ENCODE peak calls at places on chromosome 19, in four cellular contexts. One of them, this sample, is unnamed.

GRCh38 chr19:12796146-12797071 is 5.1 kb downstream of the JUNB start:
- DNase-seq in K562: peak; percentile 51
- DNase-seq in HepG2: peak; percentile 68
- DNase-seq in GM12878: no peak
- DNase-seq in this sample: peak; percentile 63

GRCh38 chr19:45824041-45824471 is 8.9 kb upstream of the RSPH6A start:
- DNase-seq in K562: no peak
- DNase-seq in HepG2: no peak
- DNase-seq in GM12878: no peak
- DNase-seq in this sample: no peak

GRCh38 chr19:41456342-41456918 is 13.5 kb downstream of the ERICH4 start:
- DNase-seq in K562: no peak
- DNase-seq in HepG2: no peak
- DNase-seq in GM12878: no peak
- DNase-seq in this sample: no peak

GRCh38 chr19:53103141-53103902 is at the start of gene ZNF160:
- DNase-seq in K562: peak; percentile 100
- DNase-seq in HepG2: peak; percentile 80
- DNase-seq in GM12878: peak; percentile 89
- DNase-seq in this sample: peak; percentile 75

GRCh38 chr19:18312021-18312534 is 10.8 kb downstream of the LSM4 start:
- DNase-seq in K562: no peak
- DNase-seq in HepG2: no peak
- DNase-seq in GM12878: no peak
- DNase-seq in this sample: no peak

GRCh38 chr19:18999016-18999758 is 34.1 kb downstream of the SUGP2 start:
- DNase-seq in K562: no peak
- DNase-seq in HepG2: no peak
- DNase-seq in GM12878: no peak
- DNase-seq in this sample: no peak

GRCh38 chr19:40549007-40549708 is 27.5 kb upstream of the SHKBP1 start:
- DNase-seq in K562: peak; percentile 85
- DNase-seq in HepG2: peak; percentile 49
- DNase-seq in GM12878: no peak
- DNase-seq in this sample: peak; percentile 91

GRCh38 chr19:45440873-45441654 is 17.3 kb upstream of the ERCC1 start:
- DNase-seq in K562: peak; percentile 53
- DNase-seq in HepG2: no peak
- DNase-seq in GM12878: no peak
- DNase-seq in this sample: no peak

GRCh38 chr19:52689804-52690394 is 44.9 kb downstream of the ZNF611 start:
- DNase-seq in K562: peak; percentile 45
- DNase-seq in HepG2: no peak
- DNase-seq in GM12878: no peak
- DNase-seq in this sample: peak; percentile 6

GRCh38 chr19:55460670-55461258 is 678 bp downstream of the ISOC2 start:
- DNase-seq in K562: peak; percentile 87
- DNase-seq in HepG2: peak; percentile 84
- DNase-seq in GM12878: no peak
- DNase-seq in this sample: peak; percentile 71

GRCh38 chr19:1815605-1816529 is 3.8 kb upstream of the ATP8B3 start:
- DNase-seq in K562: no peak
- DNase-seq in HepG2: no peak
- DNase-seq in GM12878: no peak
- DNase-seq in this sample: no peak

GRCh38 chr19:30335306-30335886 is 36.8 kb upstream of the ZNF536 start:
- DNase-seq in K562: no peak
- DNase-seq in HepG2: no peak
- DNase-seq in GM12878: no peak
- DNase-seq in this sample: no peak

GRCh38 chr19:33098023-33098652 is 17.2 kb downstream of the GPATCH1 start:
- DNase-seq in K562: peak; percentile 5
- DNase-seq in HepG2: peak; percentile 76
- DNase-seq in GM12878: no peak
- DNase-seq in this sample: no peak

GRCh38 chr19:43618921-43619261 is 538 bp downstream of the ZNF428 start:
- DNase-seq in K562: no peak
- DNase-seq in HepG2: peak; percentile 79
- DNase-seq in GM12878: peak; percentile 30
- DNase-seq in this sample: peak; percentile 62

GRCh38 chr19:6272411-6272791 is 7.4 kb downstream of the MLLT1 start:
- DNase-seq in K562: peak; percentile 48
- DNase-seq in HepG2: no peak
- DNase-seq in GM12878: no peak
- DNase-seq in this sample: no peak

GRCh38 chr19:49361438-49362047 is 673 bp downstream of the TEAD2 start:
- DNase-seq in K562: peak; percentile 91
- DNase-seq in HepG2: peak; percentile 70
- DNase-seq in GM12878: no peak
- DNase-seq in this sample: peak; percentile 69

GRCh38 chr19:5057860-5058259 is 88.9 kb downstream of the KDM4B start:
- DNase-seq in K562: peak; percentile 76
- DNase-seq in HepG2: no peak
- DNase-seq in GM12878: no peak
- DNase-seq in this sample: peak; percentile 39

GRCh38 chr19:54162241-54162805 is 2.8 kb upstream of the LENG1 start:
- DNase-seq in K562: peak; percentile 87
- DNase-seq in HepG2: no peak
- DNase-seq in GM12878: no peak
- DNase-seq in this sample: peak; percentile 75

GRCh38 chr19:4993683-4994082 is 24.8 kb downstream of the KDM4B start:
- DNase-seq in K562: no peak
- DNase-seq in HepG2: no peak
- DNase-seq in GM12878: no peak
- DNase-seq in this sample: no peak

GRCh38 chr19:46861691-46862503 is 1.1 kb downstream of the ARHGAP35 start:
- DNase-seq in K562: no peak
- DNase-seq in HepG2: no peak
- DNase-seq in GM12878: no peak
- DNase-seq in this sample: no peak

GRCh38 chr19:1605236-1606137 is at the start of gene UQCR11:
- DNase-seq in K562: peak; percentile 97
- DNase-seq in HepG2: peak; percentile 94
- DNase-seq in GM12878: peak; percentile 80
- DNase-seq in this sample: peak; percentile 96

GRCh38 chr19:374183-374885 is 29.7 kb upstream of the MIER2 start:
- DNase-seq in K562: peak; percentile 61
- DNase-seq in HepG2: no peak
- DNase-seq in GM12878: no peak
- DNase-seq in this sample: no peak

GRCh38 chr19:3285647-3286176 is 61.3 kb downstream of the CELF5 start:
- DNase-seq in K562: peak; percentile 98
- DNase-seq in HepG2: peak; percentile 59
- DNase-seq in GM12878: no peak
- DNase-seq in this sample: no peak

GRCh38 chr19:2327773-2328400 is 499 bp downstream of the LSM7 start:
- DNase-seq in K562: no peak
- DNase-seq in HepG2: peak; percentile 32
- DNase-seq in GM12878: peak; percentile 86
- DNase-seq in this sample: no peak

GRCh38 chr19:11069451-11070009 is 19.7 kb upstream of the LDLR start:
- DNase-seq in K562: no peak
- DNase-seq in HepG2: no peak
- DNase-seq in GM12878: no peak
- DNase-seq in this sample: no peak

GRCh38 chr19:4130635-4131438 is 6.9 kb upstream of the MAP2K2 start:
- DNase-seq in K562: peak; percentile 63
- DNase-seq in HepG2: peak; percentile 93
- DNase-seq in GM12878: no peak
- DNase-seq in this sample: no peak

GRCh38 chr19:53865523-53865917 is 2.2 kb upstream of the MYADM start:
- DNase-seq in K562: no peak
- DNase-seq in HepG2: peak; percentile 76
- DNase-seq in GM12878: no peak
- DNase-seq in this sample: no peak

DNA sequence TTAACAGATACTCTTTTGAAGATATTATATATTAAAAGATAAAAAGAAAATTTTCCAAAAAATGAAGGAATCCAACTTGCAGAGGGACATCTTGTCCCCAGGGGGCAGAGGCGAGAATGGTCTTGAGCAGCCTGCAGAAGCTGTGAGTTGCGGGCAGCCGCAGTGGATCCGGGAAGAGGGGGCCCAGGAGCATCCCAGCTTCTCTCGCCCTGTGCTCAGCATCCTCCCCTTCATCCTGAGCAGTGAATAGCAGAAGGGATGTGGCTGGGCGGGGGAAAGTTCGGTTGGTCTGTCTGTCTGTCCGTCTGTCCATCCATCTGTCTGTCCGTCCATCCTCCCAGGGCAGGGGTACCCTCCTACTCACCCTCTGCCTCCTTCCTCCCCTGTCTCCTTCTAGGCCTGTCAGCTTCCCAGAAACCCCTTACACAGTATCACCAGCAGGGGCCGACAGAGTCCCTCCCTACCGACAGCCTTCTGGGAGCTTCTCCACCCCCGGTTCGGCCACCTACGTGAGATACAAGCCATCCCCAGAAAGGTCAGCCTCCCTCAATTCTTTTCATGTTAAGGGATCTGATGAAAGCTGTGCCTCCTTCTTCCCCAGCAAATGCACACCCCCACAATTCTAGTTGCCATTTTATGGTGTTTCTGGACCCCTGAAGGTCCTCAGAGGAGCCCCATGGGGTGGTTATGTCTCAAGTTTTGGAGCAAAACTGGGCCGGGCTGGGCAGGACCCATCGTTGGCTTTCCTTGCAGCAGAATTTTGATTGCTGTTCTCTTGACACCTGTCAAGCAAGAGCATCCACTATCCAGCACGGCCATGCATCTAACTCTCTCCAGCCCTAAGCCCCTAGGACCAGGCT is 81.6 kb downstream of the DPF1 start:
- DNase-seq in K562: peak; percentile 75
- DNase-seq in HepG2: peak; percentile 33
- DNase-seq in GM12878: no peak
- DNase-seq in this sample: peak; percentile 74
- TF ChIP-seq BHLHE40 in K562: no peak
- TF ChIP-seq BHLHE40 in HepG2: no peak
- TF ChIP-seq BHLHE40 in GM12878: no peak
- TF ChIP-seq BHLHE40 in this sample: no peak

GRCh38 chr19:8630796-8631424 is 477 bp downstream of the NFILZ start:
- DNase-seq in K562: no peak
- DNase-seq in HepG2: no peak
- DNase-seq in GM12878: no peak
- DNase-seq in this sample: no peak
- TF ChIP-seq TARDBP in K562: no peak
- TF ChIP-seq TARDBP in HepG2: no peak
- TF ChIP-seq TARDBP in GM12878: no peak
- TF ChIP-seq TARDBP in this sample: no peak

GRCh38 chr19:39247701-39248664 is 673 bp downstream of the IFNL4 start:
- DNase-seq in K562: no peak
- DNase-seq in HepG2: no peak
- DNase-seq in GM12878: no peak
- DNase-seq in this sample: no peak
- TF ChIP-seq BHLHE40 in K562: no peak
- TF ChIP-seq BHLHE40 in HepG2: no peak
- TF ChIP-seq BHLHE40 in GM12878: no peak
- TF ChIP-seq BHLHE40 in this sample: no peak

GRCh38 chr19:16878181-16878965 is 10.4 kb upstream of the F2RL3 start:
- DNase-seq in K562: no peak
- DNase-seq in HepG2: no peak
- DNase-seq in GM12878: no peak
- DNase-seq in this sample: no peak
- TF ChIP-seq TARDBP in K562: no peak
- TF ChIP-seq TARDBP in HepG2: no peak
- TF ChIP-seq TARDBP in GM12878: no peak
- TF ChIP-seq TARDBP in this sample: no peak

GRCh38 chr19:17246681-17247425 is 1.1 kb upstream of the NR2F6 start:
- DNase-seq in K562: no peak
- DNase-seq in HepG2: peak; percentile 80
- DNase-seq in GM12878: no peak
- DNase-seq in this sample: no peak

GRCh38 chr19:17243854-17244617 is 1.7 kb downstream of the NR2F6 start:
- DNase-seq in K562: peak; percentile 46
- DNase-seq in HepG2: peak; percentile 51
- DNase-seq in GM12878: no peak
- DNase-seq in this sample: no peak

GRCh38 chr19:17244618-17245534 is 843 bp downstream of the NR2F6 start:
- DNase-seq in K562: no peak
- DNase-seq in HepG2: no peak
- DNase-seq in GM12878: no peak
- DNase-seq in this sample: no peak

GRCh38 chr19:17243340-17243853 is 2.3 kb downstream of the NR2F6 start:
- DNase-seq in K562: no peak
- DNase-seq in HepG2: peak; percentile 43
- DNase-seq in GM12878: no peak
- DNase-seq in this sample: no peak

GRCh38 chr19:17245535-17245984 is at the start of gene NR2F6:
- DNase-seq in K562: peak; percentile 85
- DNase-seq in HepG2: no peak
- DNase-seq in GM12878: no peak
- DNase-seq in this sample: no peak
- TF ChIP-seq BHLHE40 in K562: no peak
- TF ChIP-seq BHLHE40 in HepG2: no peak
- TF ChIP-seq BHLHE40 in GM12878: no peak
- TF ChIP-seq BHLHE40 in this sample: no peak

GRCh38 chr19:15118789-15119494 is 11.7 kb downstream of the SYDE1 start:
- DNase-seq in K562: no peak
- DNase-seq in HepG2: no peak
- DNase-seq in GM12878: no peak
- DNase-seq in this sample: no peak

GRCh38 chr19:15118248-15118647 is 11.0 kb downstream of the SYDE1 start:
- DNase-seq in K562: no peak
- DNase-seq in HepG2: no peak
- DNase-seq in GM12878: no peak
- DNase-seq in this sample: no peak

GRCh38 chr19:15123031-15123890 is 16.1 kb downstream of the SYDE1 start:
- DNase-seq in K562: no peak
- DNase-seq in HepG2: no peak
- DNase-seq in GM12878: no peak
- DNase-seq in this sample: no peak

GRCh38 chr19:15122331-15123030 is 15.3 kb downstream of the SYDE1 start:
- DNase-seq in K562: no peak
- DNase-seq in HepG2: no peak
- DNase-seq in GM12878: no peak
- DNase-seq in this sample: no peak

GRCh38 chr19:15120135-15121026 is 13.2 kb downstream of the SYDE1 start:
- DNase-seq in K562: no peak
- DNase-seq in HepG2: no peak
- DNase-seq in GM12878: no peak
- DNase-seq in this sample: no peak
- TF ChIP-seq TARDBP in K562: no peak
- TF ChIP-seq TARDBP in HepG2: no peak
- TF ChIP-seq TARDBP in GM12878: no peak
- TF ChIP-seq TARDBP in this sample: no peak

This sample was measured in HEK293T.